ENCODE peak calls at places on chromosomes 12 and 14, in ten cellular contexts. X is AG10803; F is stimulated activated CD8-positive, alpha-beta memory T cell treated with anti-CD3 and anti-CD28 coated beads, Interleukin-7, amount 100 ng/mL, for 24 hours; G is fibroblast of mammary gland; Q is dorsolateral prefrontal cortex; J is T-helper 22 cell; B is fibroblast of pulmonary artery; H is GM10248; E is cardiac muscle cell; O is Panc1. S is an unnamed sample.

GRCh38 chr12:105214670-105215375 is 21.2 kb downstream of the APPL2 start:
- DNase-seq in J (no peak), X (peak; percentile 51), H (no peak), Q (no peak), B (peak; percentile 32), F (no peak), G (no peak), E (peak; percentile 50), O (no peak), S (no peak)

GRCh38 chr14:100086361-100086760 is 21.1 kb downstream of the EVL start:
- DNase-seq in O (no peak), B (no peak), G (no peak), J (no peak), E (no peak), F (no peak), H (no peak), Q (no peak), X (no peak), S (no peak)

GRCh38 chr12:1527789-1528188 is 66.6 kb downstream of the FBXL14 start:
- DNase-seq in J (no peak), X (peak; percentile 90), O (no peak), E (peak; percentile 29), F (no peak), H (no peak), B (peak; percentile 39), G (peak; percentile 91), Q (no peak), S (no peak)

GRCh38 chr14:85528882-85529585 is 910 bp upstream of the FLRT2 start:
- DNase-seq in G (peak; percentile 84), Q (peak; percentile 25), F (no peak), O (no peak), H (no peak), E (peak; percentile 77), X (peak; percentile 89), J (no peak), B (peak; percentile 77), S (no peak)

GRCh38 chr12:38904932-38905479 is 385 bp downstream of the CPNE8 start:
- DNase-seq in J (peak; percentile 31), F (no peak), G (peak; percentile 86), X (peak; percentile 85), Q (peak; percentile 42), E (peak; percentile 87), B (peak; percentile 81), H (peak; percentile 74), O (peak; percentile 75), S (peak; percentile 48)

GRCh38 chr14:69287096-69287991 is 27.4 kb downstream of the GALNT16 start:
- DNase-seq in B (no peak), J (no peak), Q (peak; percentile 29), F (no peak), O (no peak), G (peak; percentile 63), H (no peak), X (no peak), E (peak; percentile 13), S (no peak)

GRCh38 chr14:99035712-99036593 is 236.0 kb downstream of the BCL11B start:
- DNase-seq in B (peak; percentile 79), J (no peak), E (peak; percentile 95), X (peak; percentile 99), G (peak; percentile 90), H (no peak), O (no peak), F (no peak), Q (peak; percentile 20), S (no peak)

GRCh38 chr14:33556382-33557121 is 394.3 kb downstream of the EGLN3 start:
- DNase-seq in E (peak; percentile 68), Q (no peak), O (no peak), H (no peak), F (no peak), G (peak; percentile 33), J (no peak), X (peak; percentile 23), B (peak; percentile 76), S (no peak)

GRCh38 chr14:22296722-22297121 is 292.3 kb downstream of the DAD1 start:
- DNase-seq in F (no peak), O (no peak), G (peak; percentile 52), E (peak; percentile 67), Q (no peak), H (no peak), J (no peak), X (peak; percentile 54), B (peak; percentile 74), S (no peak)

GRCh38 chr12:122276242-122276641 is 9.9 kb upstream of the VPS33A start:
- DNase-seq in H (no peak), Q (no peak), G (no peak), F (no peak), X (no peak), E (no peak), O (no peak), J (no peak), B (no peak), S (no peak)

GRCh38 chr12:90253674-90254181 is 545.1 kb upstream of the ATP2B1 start:
- DNase-seq in H (peak; percentile 50), O (peak; percentile 7), B (peak; percentile 91), X (peak; percentile 93), Q (peak; percentile 39), J (no peak), E (peak; percentile 89), G (peak; percentile 82), F (peak; percentile 5), S (no peak)

GRCh38 chr12:118102609-118103008 is 1.2 kb downstream of the VSIG10 start:
- DNase-seq in X (no peak), J (no peak), B (no peak), F (no peak), H (no peak), E (no peak), Q (no peak), O (no peak), G (no peak), S (no peak)

GRCh38 chr12:104314242-104314614 is 10.7 kb downstream of the EID3 start:
- DNase-seq in O (no peak), J (no peak), G (peak; percentile 23), X (no peak), B (peak; percentile 45), F (no peak), H (no peak), Q (no peak), E (no peak), S (no peak)

GRCh38 chr14:38078393-38078792 is 129.3 kb upstream of the SSTR1 start:
- DNase-seq in Q (no peak), E (no peak), H (no peak), F (no peak), O (no peak), J (peak; percentile 61), X (no peak), G (no peak), B (no peak), S (no peak)

GRCh38 chr12:109087250-109087649 is 6.0 kb downstream of the ALKBH2 start:
- DNase-seq in H (no peak), Q (no peak), G (no peak), O (no peak), F (no peak), J (no peak), B (no peak), X (no peak), E (no peak), S (no peak)

GRCh38 chr14:104650057-104650980 is 39.1 kb upstream of the INF2 start:
- DNase-seq in B (peak; percentile 49), E (peak; percentile 66), G (peak; percentile 38), F (peak; percentile 49), O (no peak), H (peak; percentile 90), Q (peak; percentile 72), J (peak; percentile 18), X (peak; percentile 28), S (peak; percentile 39)

GRCh38 chr12:87923361-87923760 is 105.8 kb downstream of the C12orf50 start:
- DNase-seq in G (no peak), H (no peak), O (no peak), Q (no peak), F (no peak), J (no peak), B (no peak), X (no peak), E (no peak), S (no peak)

GRCh38 chr12:108948369-108948768 is 68.5 kb downstream of the DAO start:
- DNase-seq in G (no peak), F (no peak), B (no peak), Q (no peak), J (no peak), E (no peak), H (no peak), X (no peak), O (no peak), S (no peak)

GRCh38 chr12:51381226-51382079 is 9.8 kb downstream of the GALNT6 start:
- DNase-seq in O (no peak), B (peak; percentile 79), J (no peak), E (peak; percentile 70), H (no peak), F (no peak), G (peak; percentile 26), X (peak; percentile 35), Q (no peak), S (no peak)

GRCh38 chr14:24840204-24840893 is 206.4 kb upstream of the GZMB start:
- DNase-seq in X (peak; percentile 68), H (no peak), J (no peak), F (no peak), Q (no peak), B (no peak), E (no peak), O (no peak), G (no peak), S (no peak)

GRCh38 chr14:49962616-49963015 is 69.7 kb downstream of the ARF6 start:
- DNase-seq in G (peak; percentile 25), J (no peak), O (no peak), Q (peak; percentile 43), H (peak; percentile 72), X (no peak), B (no peak), E (no peak), F (no peak), S (peak; percentile 69)

GRCh38 chr12:27076930-27077329 is 5.4 kb downstream of the C12orf71 start:
- DNase-seq in B (no peak), H (no peak), O (no peak), J (no peak), G (no peak), F (no peak), Q (no peak), E (no peak), X (no peak), S (no peak)

GRCh38 chr14:100640481-100641273 is 53.5 kb upstream of the BEGAIN start:
- DNase-seq in E (peak; percentile 22), J (peak; percentile 31), X (no peak), G (no peak), B (no peak), H (peak; percentile 66), F (peak; percentile 57), O (no peak), Q (no peak), S (no peak)

GRCh38 chr12:126038434-126038833 is 973.2 kb downstream of the AACS start:
- DNase-seq in O (no peak), E (no peak), H (no peak), Q (no peak), B (no peak), X (no peak), G (no peak), J (no peak), F (no peak), S (no peak)

GRCh38 chr12:120164293-120164692 is 30.2 kb downstream of the GCN1 start:
- DNase-seq in Q (no peak), H (no peak), J (no peak), F (no peak), B (no peak), E (no peak), X (no peak), G (no peak), O (no peak), S (no peak)

GRCh38 chr12:31519525-31519924 is 71.4 kb downstream of the DENND5B start:
- DNase-seq in J (no peak), Q (no peak), O (no peak), E (no peak), G (no peak), F (no peak), X (peak; percentile 42), B (no peak), H (no peak), S (no peak)

GRCh38 chr14:77141592-77142288 is at the start of gene ZDHHC22:
- DNase-seq in Q (peak; percentile 66), J (no peak), E (peak; percentile 28), B (no peak), X (no peak), F (no peak), G (no peak), O (no peak), H (no peak), S (peak; percentile 42)